ENCODE peak calls at places on chromosomes 7 and 10, in ten cellular contexts. X is T-helper 1 cell; H is small intestine; B is NCI-H1417; Y is GM13976; Q is CD8-positive, alpha-beta memory T cell; O is caudate nucleus; A is ELR; V is NCI-H1105; N is Daoy. T is an unnamed sample.

GRCh38 chr7:120814518-120814917 is 43.4 kb downstream of the TSPAN12 start:
- DNase-seq in Q (no peak), Y (no peak), O (no peak), N (no peak), V (no peak), X (no peak), B (no peak), H (no peak), A (no peak), T (no peak)

GRCh38 chr7:155860840-155861479 is 48.7 kb upstream of the SHH start:
- DNase-seq in X (no peak), Q (no peak), A (no peak), N (peak), O (no peak), Y (no peak), V (peak), H (peak), B (peak), T (peak)

GRCh38 chr7:123208793-123209192 is 9.0 kb upstream of the SLC13A1 start:
- DNase-seq in X (no peak), B (no peak), V (no peak), Q (no peak), N (no peak), O (no peak), Y (no peak), A (no peak), H (peak), T (no peak)

GRCh38 chr10:6929157-6929830 is 349.2 kb upstream of the PRKCQ start:
- DNase-seq in A (no peak), N (no peak), V (no peak), B (no peak), Q (no peak), Y (no peak), H (no peak), O (no peak), X (no peak), T (no peak)

GRCh38 chr7:84914598-84914997 is 272.3 kb downstream of the SEMA3D start:
- DNase-seq in H (no peak), X (no peak), B (no peak), N (no peak), O (no peak), V (no peak), Y (no peak), A (peak), Q (no peak), T (peak)

GRCh38 chr10:13913890-13914289 is 327.1 kb downstream of the PRPF18 start:
- DNase-seq in H (no peak), N (no peak), Y (no peak), A (no peak), V (no peak), X (no peak), Q (no peak), B (no peak), O (peak), T (no peak)

GRCh38 chr10:124730790-124731189 is 13.4 kb downstream of the FAM53B start:
- DNase-seq in B (no peak), H (no peak), Q (no peak), X (no peak), V (no peak), N (no peak), Y (no peak), A (no peak), O (no peak), T (no peak)

GRCh38 chr7:114086491-114086905 is 167.7 kb upstream of the PPP1R3A start:
- DNase-seq in H (peak), N (peak), X (no peak), Y (peak), O (no peak), B (peak), A (peak), Q (no peak), V (peak), T (peak)

GRCh38 chr10:70348228-70348850 is 34.1 kb downstream of the LRRC20 start:
- DNase-seq in N (peak), H (peak), B (no peak), X (no peak), Y (peak), A (peak), V (no peak), Q (peak), O (no peak), T (peak)

GRCh38 chr7:130899638-130900401 is 165.8 kb upstream of the KLF14 start:
- DNase-seq in X (no peak), N (no peak), V (no peak), A (peak), O (no peak), H (peak), Y (no peak), Q (no peak), B (no peak), T (no peak)

GRCh38 chr7:38681882-38682281 is 50.7 kb upstream of the AMPH start:
- DNase-seq in H (no peak), O (no peak), V (no peak), N (no peak), Q (no peak), A (no peak), X (no peak), Y (no peak), B (peak), T (no peak)

GRCh38 chr7:51045319-51046102 is 262.8 kb upstream of the GRB10 start:
- DNase-seq in Q (no peak), H (no peak), V (no peak), O (no peak), B (no peak), Y (no peak), A (peak), X (no peak), N (peak), T (peak)

GRCh38 chr7:33193308-33193864 is 64.0 kb downstream of the BBS9 start:
- DNase-seq in Y (no peak), X (no peak), V (no peak), H (no peak), O (no peak), N (no peak), Q (no peak), B (no peak), A (no peak), T (no peak)

GRCh38 chr7:999149-999883 is 16.3 kb downstream of the CYP2W1 start:
- DNase-seq in O (no peak), Q (no peak), Y (no peak), H (no peak), V (no peak), N (no peak), A (no peak), X (no peak), B (no peak), T (no peak)

GRCh38 chr10:101939273-101939635 is 95.7 kb upstream of the KCNIP2 start:
- DNase-seq in V (no peak), Y (no peak), B (no peak), X (no peak), H (no peak), O (no peak), N (peak), A (peak), Q (no peak), T (peak)

GRCh38 chr10:100370976-100371706 is 24.1 kb downstream of the SCD start:
- DNase-seq in H (peak), Q (peak), O (peak), N (peak), B (no peak), Y (peak), V (no peak), X (peak), A (peak), T (peak)

GRCh38 chr10:95430231-95430951 is 130.8 kb downstream of the SORBS1 start:
- DNase-seq in B (peak), N (peak), X (peak), V (no peak), A (peak), H (peak), Q (peak), O (no peak), Y (peak), T (peak)

GRCh38 chr10:91779011-91779605 is 19.1 kb upstream of the TNKS2 start:
- DNase-seq in Y (no peak), V (no peak), H (no peak), Q (no peak), O (no peak), A (no peak), B (no peak), N (peak), X (no peak), T (peak)

GRCh38 chr10:8305871-8306652 is 251.6 kb downstream of the GATA3 start:
- DNase-seq in Q (no peak), Y (no peak), X (no peak), H (no peak), N (peak), A (no peak), B (no peak), O (no peak), V (no peak), T (peak)

GRCh38 chr7:27709137-27710075 is 30.6 kb upstream of the TAX1BP1 start:
- DNase-seq in B (no peak), N (peak), A (peak), Y (no peak), H (no peak), O (no peak), Q (no peak), V (no peak), X (no peak), T (peak)

GRCh38 chr10:30581779-30582380 is 47.7 kb downstream of the LYZL2 start:
- DNase-seq in N (peak), V (no peak), Y (peak), Q (peak), H (peak), X (no peak), B (peak), A (peak), O (no peak), T (peak)

GRCh38 chr10:98555011-98555619 is 108.4 kb upstream of the HPS1 start:
- DNase-seq in O (no peak), B (no peak), V (peak), Q (no peak), A (no peak), N (no peak), X (no peak), H (no peak), Y (no peak), T (no peak)

GRCh38 chr7:150322833-150323681 is at the start of the genes ACTR3C and LRRC61:
- DNase-seq in V (peak), H (peak), N (no peak), X (peak), O (no peak), Q (peak), B (peak), Y (peak), A (no peak), T (no peak)

GRCh38 chr10:11444148-11444516 is 167.3 kb downstream of the USP6NL start:
- DNase-seq in H (no peak), A (no peak), N (no peak), X (no peak), Y (no peak), O (no peak), B (no peak), Q (no peak), V (no peak), T (no peak)

GRCh38 chr10:12707461-12708185 is 293.9 kb downstream of the CCDC3 start:
- DNase-seq in X (no peak), V (no peak), N (peak), Q (no peak), O (no peak), H (peak), Y (no peak), B (no peak), A (peak), T (peak)

GRCh38 chr10:91022924-91023707 is 102.2 kb upstream of the ANKRD1 start:
- DNase-seq in A (no peak), V (no peak), H (no peak), B (no peak), Y (no peak), N (no peak), O (no peak), X (no peak), Q (no peak), T (no peak)

GRCh38 chr10:118838364-118838763 is 83.6 kb upstream of the CACUL1 start:
- DNase-seq in X (no peak), Y (no peak), N (no peak), H (no peak), O (no peak), A (no peak), Q (no peak), V (no peak), B (no peak), T (no peak)

GRCh38 chr7:128902761-128903585 is 7.5 kb downstream of the KCP start:
- DNase-seq in O (no peak), Q (no peak), A (peak), X (no peak), Y (no peak), H (peak), V (no peak), N (no peak), B (no peak), T (peak)

GRCh38 chr10:104151737-104152136 is 29.8 kb downstream of the SFR1 start:
- DNase-seq in N (no peak), B (no peak), X (no peak), A (no peak), Y (no peak), H (no peak), Q (no peak), V (no peak), O (no peak), T (no peak)

GRCh38 chr7:45122975-45123860 is 11.7 kb upstream of the TBRG4 start:
- DNase-seq in Q (peak), H (no peak), Y (no peak), B (no peak), N (no peak), A (no peak), O (no peak), V (no peak), X (no peak), T (no peak)

GRCh38 chr7:138822867-138823535 is 25.0 kb upstream of the ATP6V0A4 start:
- DNase-seq in V (no peak), H (no peak), Q (no peak), A (no peak), B (no peak), X (no peak), O (no peak), N (no peak), Y (no peak), T (no peak)

GRCh38 chr7:151100921-151101320 is 14.6 kb downstream of the AGAP3 start:
- DNase-seq in Y (no peak), N (no peak), H (no peak), X (no peak), O (no peak), A (no peak), B (no peak), V (no peak), Q (no peak), T (no peak)

GRCh38 chr7:41030673-41031072 is 672.2 kb downstream of the INHBA start:
- DNase-seq in V (no peak), N (peak), X (no peak), B (no peak), A (peak), Y (no peak), Q (no peak), O (no peak), H (no peak), T (peak)

GRCh38 chr10:69513617-69514016 is 59.6 kb downstream of the NEUROG3 start:
- DNase-seq in V (no peak), Q (no peak), O (no peak), A (no peak), B (no peak), X (no peak), Y (no peak), N (no peak), H (no peak), T (no peak)

GRCh38 chr7:115838829-115839228 is 191.7 kb downstream of the TFEC start:
- DNase-seq in V (no peak), N (no peak), Q (no peak), B (no peak), X (no peak), H (no peak), A (no peak), O (no peak), Y (no peak), T (no peak)

GRCh38 chr10:82377608-82378007 is 502.6 kb downstream of the NRG3 start:
- DNase-seq in V (no peak), N (no peak), Q (no peak), Y (peak), A (peak), B (no peak), O (no peak), H (no peak), X (no peak), T (peak)

GRCh38 chr10:36026656-36027390 is 384.7 kb upstream of the FZD8 start:
- DNase-seq in X (no peak), O (no peak), B (no peak), N (no peak), H (no peak), V (no peak), A (no peak), Q (no peak), Y (no peak), T (no peak)

GRCh38 chr10:116184448-116184794 is 88.6 kb downstream of the GFRA1 start:
- DNase-seq in V (no peak), A (no peak), Q (no peak), Y (no peak), O (no peak), X (no peak), H (no peak), B (no peak), N (no peak), T (no peak)

T was measured in HT1080.